ENCODE peak calls at places on chromosomes 13 and 19, in four cellular contexts. O is NCI-H345, Y is cardiac muscle cell, N is endothelial cell. P is an unnamed sample.

GRCh38 chr13:110001622-110002275 is 215.4 kb upstream of the IRS2 start:
- DNase-seq in O (no peak), Y (peak; percentile 56), N (no peak), P (no peak)

GRCh38 chr19:6551607-6552450 is 21.0 kb downstream of the TNFSF9 start:
- DNase-seq in O (no peak), Y (peak; percentile 17), N (no peak), P (no peak)

GRCh38 chr13:79528356-79528755 is 47.4 kb downstream of the NDFIP2 start:
- DNase-seq in O (no peak), Y (no peak), N (no peak), P (no peak)

GRCh38 chr19:10695401-10696398 is 5.5 kb upstream of the QTRT1 start:
- DNase-seq in O (peak; percentile 98), Y (peak; percentile 97), N (peak; percentile 95), P (peak; percentile 84)

GRCh38 chr13:112748947-112749346 is 59.1 kb downstream of the ATP11A start:
- DNase-seq in O (no peak), Y (peak; percentile 25), N (no peak), P (peak; percentile 87)

GRCh38 chr19:375395-376110 is 31.0 kb upstream of the MIER2 start:
- DNase-seq in O (no peak), Y (no peak), N (no peak), P (no peak)

GRCh38 chr19:29964171-29964570 is 22.1 kb downstream of the URI1 start:
- DNase-seq in O (no peak), Y (peak; percentile 49), N (no peak), P (no peak)

GRCh38 chr19:12015753-12016116 is 19.7 kb downstream of the ZNF433 start:
- DNase-seq in O (no peak), Y (no peak), N (no peak), P (no peak)

GRCh38 chr13:20303636-20304035 is 71.5 kb upstream of the GJB6 start:
- DNase-seq in O (no peak), Y (no peak), N (no peak), P (no peak)

GRCh38 chr19:56837492-56837891 is 3.0 kb downstream of the PEG3 start:
- DNase-seq in O (no peak), Y (peak; percentile 77), N (no peak), P (peak; percentile 90)

GRCh38 chr19:56270676-56271075 is 1.9 kb upstream of the EDDM13 start:
- DNase-seq in O (no peak), Y (no peak), N (no peak), P (no peak)

GRCh38 chr13:69720278-69720983 is 387.2 kb upstream of the ATXN8OS start:
- DNase-seq in O (no peak), Y (no peak), N (no peak), P (no peak)

GRCh38 chr19:38683393-38684077 is 36.1 kb downstream of the ACTN4 start:
- DNase-seq in O (peak; percentile 58), Y (peak; percentile 92), N (no peak), P (no peak)

GRCh38 chr19:41997851-41998229 is 3.8 kb upstream of the ATP1A3 start:
- DNase-seq in O (no peak), Y (no peak), N (no peak), P (no peak)

GRCh38 chr19:18419195-18419698 is at the start of gene SSBP4:
- DNase-seq in O (peak; percentile 71), Y (peak; percentile 90), N (peak; percentile 84), P (peak; percentile 61)

GRCh38 chr19:6796278-6796677 is 23.8 kb downstream of the VAV1 start:
- DNase-seq in O (no peak), Y (no peak), N (no peak), P (no peak)

GRCh38 chr13:30827578-30827925 is 78.5 kb upstream of the MEDAG start:
- DNase-seq in O (no peak), Y (no peak), N (no peak), P (no peak)

GRCh38 chr19:16892868-16893685 is 4.3 kb downstream of the F2RL3 start:
- DNase-seq in O (no peak), Y (no peak), N (no peak), P (no peak)

GRCh38 chr19:10388957-10389356 is 8.6 kb upstream of the TYK2 start:
- DNase-seq in O (peak; percentile 81), Y (peak; percentile 85), N (peak; percentile 91), P (peak; percentile 65)

GRCh38 chr13:112840472-112841302 is 128.3 kb upstream of the MCF2L start:
- DNase-seq in O (no peak), Y (no peak), N (no peak), P (no peak)

GRCh38 chr19:48745208-48745995 is 1.3 kb downstream of the IZUMO1 start:
- DNase-seq in O (peak; percentile 33), Y (peak; percentile 76), N (peak; percentile 60), P (peak; percentile 79)

GRCh38 chr13:93859666-93860065 is 619.8 kb downstream of the DCT start:
- DNase-seq in O (no peak), Y (peak; percentile 34), N (no peak), P (no peak)

GRCh38 chr13:32314271-32314967 is 744 bp downstream of the ZAR1L start:
- DNase-seq in O (no peak), Y (no peak), N (no peak), P (no peak)

GRCh38 chr13:113611996-113612395 is 27.4 kb downstream of the TFDP1 start:
- DNase-seq in O (no peak), Y (no peak), N (no peak), P (no peak)

P was measured in globus pallidus.